ENCODE peak calls at places on chromosomes 11 and 22, in five cellular contexts. I is GM20000, X is epithelial cell of esophagus, E is A549, H is neural crest cell. U is an unnamed sample.

GRCh38 chr22:28017558-28017820 is 98.4 kb upstream of the PITPNB start:
- DNase-seq in I (no peak), X (no peak), E (no peak), H (no peak), U (no peak)

GRCh38 chr22:40423246-40423753 is 52.9 kb downstream of the SGSM3 start:
- DNase-seq in I (no peak), X (no peak), E (no peak), H (no peak), U (no peak)

GRCh38 chr22:45684169-45684568 is 12.5 kb downstream of the ATXN10 start:
- DNase-seq in I (no peak), X (no peak), E (no peak), H (no peak), U (no peak)

GRCh38 chr11:106714179-106714578 is 304.1 kb downstream of the GUCY1A2 start:
- DNase-seq in I (no peak), X (no peak), E (no peak), H (no peak), U (no peak)

GRCh38 chr11:91248199-91248807 is 976.3 kb upstream of the FAT3 start:
- DNase-seq in I (no peak), X (peak; percentile 59), E (peak; percentile 2), H (peak; percentile 43), U (no peak)

GRCh38 chr22:48075604-48076400 is 1313.4 kb downstream of the TBC1D22A start:
- DNase-seq in I (no peak), X (no peak), E (no peak), H (no peak), U (no peak)

GRCh38 chr11:112513936-112514716 is 253.5 kb upstream of the PLET1 start:
- DNase-seq in I (no peak), X (no peak), E (no peak), H (peak; percentile 22), U (no peak)

GRCh38 chr11:120389693-120390584 is 53.7 kb downstream of the ARHGEF12 start:
- DNase-seq in I (no peak), X (peak; percentile 82), E (no peak), H (no peak), U (no peak)

GRCh38 chr11:4881860-4882500 is at the start of gene OR51T1:
- DNase-seq in I (no peak), X (no peak), E (no peak), H (no peak), U (no peak)

GRCh38 chr11:124717421-124717785 is 22.3 kb upstream of the NRGN start:
- DNase-seq in I (peak; percentile 63), X (peak; percentile 79), E (no peak), H (no peak), U (no peak)

GRCh38 chr22:20566420-20567260 is 59.2 kb downstream of the MED15 start:
- DNase-seq in I (no peak), X (peak; percentile 83), E (no peak), H (no peak), U (no peak)

GRCh38 chr11:108131993-108132392 is 10.6 kb downstream of the ACAT1 start:
- DNase-seq in I (no peak), X (peak; percentile 8), E (no peak), H (no peak), U (no peak)

GRCh38 chr22:35380537-35381423 is at the start of gene HMOX1:
- DNase-seq in I (peak; percentile 89), X (peak; percentile 85), E (peak; percentile 68), H (peak; percentile 72), U (peak; percentile 58)

GRCh38 chr11:64810891-64811272 is 531 bp upstream of the MEN1 start:
- DNase-seq in I (no peak), X (no peak), E (no peak), H (peak; percentile 23), U (no peak)

GRCh38 chr11:125404811-125405481 is 91.1 kb downstream of the FEZ1 start:
- DNase-seq in I (peak; percentile 81), X (peak; percentile 50), E (peak; percentile 43), H (peak; percentile 88), U (peak; percentile 72)

DNA sequence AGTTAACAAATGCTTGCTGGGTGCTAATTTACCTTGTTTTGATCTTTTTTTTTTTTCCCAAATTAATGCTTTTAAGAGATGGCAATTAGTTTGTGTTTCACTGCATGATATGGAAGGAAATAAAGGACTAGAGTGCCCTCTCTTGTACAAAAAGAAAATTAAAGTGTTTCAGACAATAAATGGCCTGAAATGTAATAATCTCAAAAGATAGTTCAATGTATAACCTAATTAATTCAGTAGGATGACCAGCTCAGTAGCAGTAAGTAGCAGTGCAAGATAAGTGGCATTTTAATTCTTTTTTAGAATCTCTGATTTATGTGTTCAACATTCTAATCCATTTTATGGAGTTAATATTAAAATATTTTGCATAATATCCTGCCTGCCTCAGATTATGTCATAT is 39.9 kb upstream of the MYO18B start:
- DNase-seq in I (peak; percentile 23), X (peak; percentile 15), E (no peak), H (no peak), U (no peak)
- TF ChIP-seq CTCF in I (no peak), X (peak; percentile 28), E (peak; percentile 49), H (peak; percentile 62), U (peak; percentile 43)

GRCh38 chr11:89504270-89504669 is 13.1 kb upstream of the NOX4 start:
- DNase-seq in I (no peak), X (no peak), E (no peak), H (no peak), U (no peak)

GRCh38 chr11:89495951-89496350 is 4.8 kb upstream of the NOX4 start:
- DNase-seq in I (no peak), X (peak; percentile 74), E (no peak), H (no peak), U (no peak)

GRCh38 chr11:89503422-89503821 is 12.2 kb upstream of the NOX4 start:
- DNase-seq in I (no peak), X (no peak), E (no peak), H (no peak), U (no peak)

DNA sequence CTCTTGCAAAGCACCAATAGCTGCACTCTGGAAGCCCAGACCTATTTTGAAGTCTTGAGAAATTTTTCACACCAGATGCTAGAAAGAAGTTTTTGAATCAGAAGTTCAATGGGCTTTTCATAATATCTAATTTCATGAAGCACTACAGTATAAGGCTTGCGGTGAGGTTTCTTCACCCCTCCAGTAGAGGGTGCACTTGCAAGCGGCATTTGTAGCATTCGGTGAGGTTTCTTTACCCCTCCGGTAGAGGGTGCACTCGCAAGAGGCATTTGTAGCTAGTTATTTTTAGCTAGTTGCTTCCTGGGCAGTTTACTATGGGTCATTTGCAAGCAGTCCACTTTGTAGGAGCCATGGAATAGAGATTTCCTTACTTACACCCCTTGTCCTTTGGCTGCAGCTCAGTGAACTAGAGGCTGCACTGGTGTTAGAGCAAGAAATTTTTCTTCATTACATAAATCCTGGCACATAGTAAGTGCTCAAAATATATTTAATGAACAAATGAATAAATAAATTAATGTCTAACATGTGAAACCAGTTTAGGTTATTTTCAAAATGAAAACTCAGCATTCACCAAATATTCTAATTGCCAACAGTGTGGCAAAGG is 7.8 kb upstream of the NOX4 start:
- DNase-seq in I (no peak), X (no peak), E (no peak), H (no peak), U (no peak)
- TF ChIP-seq CTCF in I (no peak), X (peak; percentile 32), E (no peak), H (peak; percentile 32), U (peak; percentile 21)

GRCh38 chr11:10478574-10479550 is 23.8 kb downstream of the AMPD3 start:
- DNase-seq in I (no peak), X (no peak), E (no peak), H (no peak), U (no peak)
- TF ChIP-seq CTCF in I (no peak), X (no peak), E (no peak), H (no peak), U (no peak)

DNA sequence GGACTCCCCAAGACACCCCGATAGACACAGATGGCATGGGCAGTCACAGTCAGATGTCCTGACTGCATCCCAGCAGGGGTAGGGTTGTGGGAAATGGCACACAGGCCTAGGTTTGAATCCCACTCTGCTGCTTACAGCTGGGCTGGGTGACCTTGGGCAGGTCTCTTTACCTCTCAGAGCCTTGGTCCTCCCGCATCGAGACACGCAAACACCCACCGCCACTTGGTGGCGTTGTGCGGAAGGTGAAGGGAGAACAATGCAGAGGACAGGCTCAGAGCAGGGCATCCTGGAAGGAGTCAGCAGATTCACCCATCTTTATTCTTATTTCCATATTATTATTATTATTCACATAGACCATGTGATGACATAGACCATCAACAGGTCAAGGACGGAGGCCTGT is 140.5 kb downstream of the MIAT start:
- DNase-seq in I (no peak), X (no peak), E (peak; percentile 13), H (peak; percentile 9), U (no peak)
- TF ChIP-seq CTCF in I (no peak), X (no peak), E (peak; percentile 30), H (no peak), U (no peak)

DNA sequence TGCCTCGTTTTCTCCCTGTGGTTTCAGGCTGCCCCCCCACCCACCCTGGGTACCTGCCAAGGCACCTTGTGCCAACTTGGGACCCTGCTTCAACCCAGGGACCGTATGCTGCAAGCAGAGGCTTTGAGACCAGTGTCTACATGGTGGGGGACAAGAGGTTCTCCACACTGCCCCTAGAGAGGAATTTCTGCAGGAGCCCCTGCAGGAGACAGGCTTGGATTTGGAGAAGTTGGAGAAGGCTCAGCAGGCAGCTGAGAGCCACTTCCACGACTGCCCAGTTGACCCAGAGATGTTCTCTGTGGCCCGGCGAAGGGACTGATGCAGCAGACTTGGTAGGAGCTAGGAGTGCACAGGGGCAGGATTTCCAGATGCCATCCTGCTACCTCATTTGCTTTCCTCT is 20.1 kb upstream of the NNMT start:
- DNase-seq in I (no peak), X (no peak), E (no peak), H (no peak), U (no peak)
- TF ChIP-seq CTCF in I (no peak), X (no peak), E (no peak), H (no peak), U (no peak)

GRCh38 chr22:30425616-30426394 is at the start of gene MTFP1:
- DNase-seq in I (peak; percentile 74), X (peak; percentile 50), E (peak; percentile 44), H (peak; percentile 63), U (peak; percentile 51)

GRCh38 chr22:30423959-30424380 is 1.6 kb upstream of the MTFP1 start:
- DNase-seq in I (peak; percentile 98), X (peak; percentile 99), E (peak; percentile 95), H (peak; percentile 97), U (peak; percentile 96)

GRCh38 chr22:30423296-30423958 is 2.1 kb upstream of the MTFP1 start:
- DNase-seq in I (no peak), X (peak; percentile 68), E (no peak), H (no peak), U (no peak)

GRCh38 chr22:30425327-30425615 is 297 bp upstream of the MTFP1 start:
- DNase-seq in I (no peak), X (no peak), E (no peak), H (no peak), U (no peak)

GRCh38 chr22:30424471-30425326 is 869 bp upstream of the MTFP1 start:
- DNase-seq in I (no peak), X (peak; percentile 54), E (no peak), H (peak; percentile 21), U (no peak)
- TF ChIP-seq CTCF in I (no peak), X (peak; percentile 13), E (no peak), H (no peak), U (no peak)

GRCh38 chr11:75399344-75400109 is at the start of gene RPS3:
- DNase-seq in I (peak; percentile 93), X (peak; percentile 93), E (peak; percentile 88), H (peak; percentile 88), U (peak; percentile 83)
- TF ChIP-seq CTCF in I (peak; percentile 3), X (peak; percentile 13), E (peak; percentile 28), H (no peak), U (peak; percentile 37)

U was measured in progenitor cell of endocrine pancreas.